ENCODE peak calls at places on chromosomes 12 and 14, in six cellular contexts. U is mammary epithelial cell, Q is neural progenitor cell, E is fibroblast of lung, B is SK-N-SH, Y is GM23338. I is an unnamed sample.

GRCh38 chr12:109770861-109771670 is 57.4 kb downstream of the FAM222A start:
- DNase-seq in B (peak; percentile 34), U (no peak), Y (no peak), E (no peak), Q (no peak), I (no peak)

GRCh38 chr14:52618602-52619001 is 66.0 kb downstream of the GPR137C start:
- DNase-seq in E (no peak), Q (no peak), B (no peak), Y (no peak), U (no peak), I (no peak)

GRCh38 chr12:27841392-27841882 is 61.4 kb upstream of the MANSC4 start:
- DNase-seq in U (peak; percentile 57), B (no peak), Y (no peak), Q (no peak), E (no peak), I (no peak)

GRCh38 chr12:95548056-95548538 is 3.2 kb downstream of the USP44 start:
- DNase-seq in E (no peak), B (peak; percentile 72), Y (peak; percentile 68), U (no peak), Q (peak; percentile 84), I (no peak)

GRCh38 chr12:111386891-111387290 is 18.0 kb upstream of the PHETA1 start:
- DNase-seq in U (no peak), Y (no peak), Q (no peak), B (no peak), E (no peak), I (no peak)

GRCh38 chr14:55802986-55803431 is 223.0 kb downstream of the KTN1 start:
- DNase-seq in E (peak; percentile 25), Q (no peak), U (peak; percentile 83), Y (no peak), B (no peak), I (peak; percentile 67)

GRCh38 chr12:92992041-92992440 is 62.9 kb upstream of the EEA1 start:
- DNase-seq in B (no peak), E (peak; percentile 52), U (no peak), Q (no peak), Y (no peak), I (no peak)

GRCh38 chr14:97266653-97267052 is 469.5 kb downstream of the VRK1 start:
- DNase-seq in Y (peak; percentile 45), U (no peak), E (no peak), B (no peak), Q (no peak), I (no peak)

GRCh38 chr12:126874427-126875026 is 1392.4 kb upstream of the TMEM132C start:
- DNase-seq in Y (peak; percentile 70), B (peak; percentile 70), Q (peak; percentile 83), E (no peak), U (peak; percentile 21), I (no peak)

GRCh38 chr14:86296173-86296572 is 766.2 kb downstream of the FLRT2 start:
- DNase-seq in Y (no peak), B (no peak), U (no peak), E (peak; percentile 70), Q (no peak), I (no peak)

GRCh38 chr12:112892821-112893220 is 13.9 kb upstream of the OAS1 start:
- DNase-seq in Y (no peak), Q (no peak), E (no peak), U (no peak), B (no peak), I (no peak)

GRCh38 chr12:69688496-69689427 is 10.3 kb downstream of the BEST3 start:
- DNase-seq in U (peak; percentile 91), B (peak; percentile 23), Q (peak; percentile 68), Y (peak; percentile 57), E (peak; percentile 84), I (peak; percentile 66)

GRCh38 chr12:58923781-58924180 is 3.5 kb upstream of the LRIG3 start:
- DNase-seq in U (no peak), E (no peak), Q (no peak), Y (no peak), B (no peak), I (no peak)

GRCh38 chr12:100359822-100360221 is 2.9 kb downstream of the SLC17A8 start:
- DNase-seq in U (peak; percentile 11), E (no peak), Q (no peak), B (no peak), Y (no peak), I (no peak)

GRCh38 chr12:81811066-81811777 is 52.1 kb upstream of the PPFIA2 start:
- DNase-seq in Q (peak; percentile 44), E (no peak), B (no peak), U (no peak), Y (peak; percentile 47), I (no peak)

GRCh38 chr14:35406811-35407630 is 2.5 kb upstream of the NFKBIA start:
- DNase-seq in Q (peak; percentile 71), Y (peak; percentile 84), B (peak; percentile 54), U (peak; percentile 78), E (peak; percentile 81), I (no peak)

GRCh38 chr14:77120771-77121743 is 20.5 kb downstream of the ZDHHC22 start:
- DNase-seq in Y (no peak), B (no peak), U (no peak), Q (no peak), E (no peak), I (no peak)

GRCh38 chr12:607541-608001 is 55.7 kb downstream of the NINJ2 start:
- DNase-seq in E (no peak), B (no peak), U (peak; percentile 64), Y (peak; percentile 33), Q (no peak), I (no peak)

GRCh38 chr12:112252184-112252583 is 126.8 kb downstream of the TRAFD1 start:
- DNase-seq in B (no peak), Q (no peak), U (peak; percentile 22), Y (no peak), E (peak; percentile 66), I (no peak)

GRCh38 chr12:124153396-124153795 is 141.5 kb upstream of the RFLNA start:
- DNase-seq in B (no peak), E (no peak), U (no peak), Y (no peak), Q (no peak), I (no peak)

GRCh38 chr12:92854344-92854743 is 74.8 kb downstream of the EEA1 start:
- DNase-seq in B (no peak), Q (no peak), U (no peak), E (no peak), Y (no peak), I (no peak)

GRCh38 chr12:44077293-44077692 is 241.4 kb downstream of the TMEM117 start:
- DNase-seq in Q (no peak), E (peak; percentile 7), Y (no peak), U (no peak), B (no peak), I (no peak)

GRCh38 chr12:131386167-131386521 is 324.7 kb upstream of the SFSWAP start:
- DNase-seq in U (no peak), E (no peak), Y (no peak), Q (no peak), B (no peak), I (no peak)

GRCh38 chr12:132593521-132593920 is 16.9 kb downstream of the LRCOL1 start:
- DNase-seq in B (peak; percentile 75), U (no peak), Q (no peak), E (no peak), Y (no peak), I (no peak)
- H2AFZ ChIP-seq in B (no peak overlapping the region), U (peak overlapping the region; percentile 94), Q (no peak overlapping the region), E (no peak overlapping the region), Y (no peak overlapping the region), I (no peak overlapping the region)

GRCh38 chr12:46296822-46297221 is 28.0 kb upstream of the SLC38A1 start:
- DNase-seq in B (no peak), E (no peak), Q (no peak), U (no peak), Y (no peak), I (no peak)

GRCh38 chr12:46303039-46303666 is 34.3 kb upstream of the SLC38A1 start:
- DNase-seq in Q (no peak), E (peak; percentile 57), U (peak; percentile 53), B (peak; percentile 54), Y (peak; percentile 81), I (peak; percentile 41)

GRCh38 chr12:46304080-46304479 is 35.2 kb upstream of the SLC38A1 start:
- DNase-seq in B (no peak), Q (no peak), E (peak; percentile 34), U (no peak), Y (no peak), I (no peak)

GRCh38 chr12:46299846-46300245 is 31.0 kb upstream of the SLC38A1 start:
- DNase-seq in Q (no peak), Y (no peak), U (no peak), B (no peak), E (no peak), I (no peak)

DNA sequence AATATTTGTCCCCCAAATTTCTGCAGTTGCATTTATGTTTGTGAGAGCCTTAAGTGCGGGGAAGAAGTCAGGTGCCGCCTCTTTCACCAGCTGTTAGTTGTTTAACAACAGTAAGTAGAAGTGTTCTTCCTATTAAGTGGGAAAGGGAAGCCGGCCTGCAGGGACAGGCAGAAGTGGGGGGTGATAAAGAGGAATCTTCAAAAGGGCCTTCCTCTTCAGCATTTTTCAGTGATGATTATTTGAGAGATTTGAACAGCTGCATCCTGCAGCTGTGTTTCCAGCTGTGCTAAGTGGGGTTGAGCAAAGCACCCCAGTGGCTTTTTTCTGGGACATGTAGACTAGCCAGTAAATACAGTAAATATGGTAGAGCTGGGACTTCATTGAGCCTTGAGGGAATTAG is 32.1 kb upstream of the SLC38A1 start:
- DNase-seq in Q (no peak), Y (no peak), E (peak; percentile 13), B (no peak), U (no peak), I (no peak)
- H2AFZ ChIP-seq in Q (peak overlapping the region; percentile 53), Y (peak overlapping the region; percentile 38), E (no peak overlapping the region), B (no peak overlapping the region), U (no peak overlapping the region), I (no peak overlapping the region)

GRCh38 chr14:59463773-59464650 is 1.2 kb downstream of the GPR135 start:
- DNase-seq in Y (peak; percentile 64), E (no peak), U (no peak), B (peak; percentile 80), Q (peak; percentile 19), I (no peak)

GRCh38 chr14:59464651-59465569 is at the start of gene GPR135:
- DNase-seq in U (peak; percentile 26), E (peak; percentile 42), B (peak; percentile 86), Q (peak; percentile 89), Y (peak; percentile 70), I (no peak)

GRCh38 chr14:59461891-59462290 is 3.3 kb downstream of the GPR135 start:
- DNase-seq in Q (no peak), E (no peak), U (no peak), Y (no peak), B (no peak), I (no peak)

GRCh38 chr14:59460378-59460777 is 4.8 kb downstream of the GPR135 start:
- DNase-seq in Y (no peak), B (no peak), U (no peak), Q (no peak), E (no peak), I (no peak)

GRCh38 chr14:59465570-59466150 is 480 bp upstream of the GPR135 start:
- DNase-seq in B (no peak), Q (no peak), U (no peak), E (no peak), Y (no peak), I (no peak)
- H2AFZ ChIP-seq in B (no peak overlapping the region), Q (peak overlapping the region; percentile 96), U (no peak overlapping the region), E (no peak overlapping the region), Y (peak overlapping the region; percentile 95), I (no peak overlapping the region)

DNA sequence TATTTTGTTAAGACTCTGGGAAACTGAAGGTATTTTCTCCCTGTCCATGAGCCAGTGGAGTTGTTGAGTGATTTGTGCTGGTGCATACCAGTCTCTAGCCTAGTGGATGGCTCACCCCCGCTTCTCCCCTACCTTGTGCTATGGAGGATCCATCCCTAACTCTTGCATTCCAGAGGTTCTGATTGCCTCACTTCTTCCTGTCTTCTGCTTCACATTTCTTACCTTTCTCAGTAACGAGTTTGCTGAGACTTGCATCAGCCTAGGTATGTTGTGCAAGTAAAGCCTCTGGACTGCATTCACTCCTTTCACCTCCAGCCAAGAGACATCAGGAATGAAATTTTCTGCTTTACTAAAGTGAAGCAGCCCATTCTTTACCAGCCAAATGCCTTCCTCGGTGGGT is 391.5 kb downstream of the ZFP36L1 start:
- DNase-seq in Q (no peak), E (no peak), Y (no peak), B (no peak), U (peak; percentile 79), I (peak; percentile 21)
- H2AFZ ChIP-seq in Q (no peak overlapping the region), E (no peak overlapping the region), Y (no peak overlapping the region), B (no peak overlapping the region), U (peak overlapping the region; percentile 68), I (peak overlapping the region; percentile 32)